ENCODE peak calls at places on chromosome 1, in seven cellular contexts. Y is adrenal gland, M is IMR-90, E is mammary epithelial cell, T is transverse colon, L is uterus, O is OCI-LY7. W is an unnamed sample.

GRCh38 chr1:176628775-176629174 is 165.8 kb downstream of the PAPPA2 start:
- DNase-seq in L (no peak), T (no peak), M (no peak), Y (no peak), E (no peak), O (no peak), W (no peak)

GRCh38 chr1:99565606-99566289 is 80.2 kb upstream of the PALMD start:
- DNase-seq in Y (no peak), T (no peak), L (no peak), O (no peak), E (peak; percentile 82), M (peak; percentile 49), W (no peak)

GRCh38 chr1:223732993-223733798 is 20.9 kb downstream of the CAPN2 start:
- DNase-seq in E (no peak), O (no peak), M (peak; percentile 40), L (no peak), T (no peak), Y (no peak), W (peak; percentile 61)

GRCh38 chr1:36094621-36095061 is 5.9 kb downstream of the ADPRS start:
- DNase-seq in L (no peak), M (no peak), O (no peak), Y (no peak), E (no peak), T (no peak), W (no peak)

GRCh38 chr1:27551170-27551952 is 52.6 kb downstream of the AHDC1 start:
- DNase-seq in Y (peak; percentile 93), L (no peak), O (no peak), M (no peak), T (no peak), E (no peak), W (no peak)

GRCh38 chr1:244662604-244663003 is 9.7 kb downstream of the DESI2 start:
- DNase-seq in L (no peak), E (no peak), M (no peak), Y (no peak), O (no peak), T (no peak), W (no peak)

GRCh38 chr1:216447898-216448568 is 24.8 kb upstream of the USH2A start:
- DNase-seq in Y (no peak), M (peak; percentile 43), O (no peak), L (no peak), E (peak; percentile 14), T (no peak), W (no peak)

GRCh38 chr1:24379733-24380315 is 33.8 kb downstream of the STPG1 start:
- DNase-seq in T (no peak), E (peak; percentile 97), M (peak; percentile 76), Y (no peak), L (no peak), O (no peak), W (no peak)

GRCh38 chr1:37692078-37692833 is at the start of gene CDCA8:
- DNase-seq in T (peak; percentile 99), O (peak; percentile 98), M (peak; percentile 97), E (peak; percentile 98), L (peak; percentile 96), Y (peak; percentile 99), W (peak; percentile 98)

GRCh38 chr1:47846981-47847380 is 150.2 kb downstream of the TRABD2B start:
- DNase-seq in E (no peak), L (no peak), T (no peak), M (no peak), Y (peak; percentile 23), O (no peak), W (no peak)

DNA sequence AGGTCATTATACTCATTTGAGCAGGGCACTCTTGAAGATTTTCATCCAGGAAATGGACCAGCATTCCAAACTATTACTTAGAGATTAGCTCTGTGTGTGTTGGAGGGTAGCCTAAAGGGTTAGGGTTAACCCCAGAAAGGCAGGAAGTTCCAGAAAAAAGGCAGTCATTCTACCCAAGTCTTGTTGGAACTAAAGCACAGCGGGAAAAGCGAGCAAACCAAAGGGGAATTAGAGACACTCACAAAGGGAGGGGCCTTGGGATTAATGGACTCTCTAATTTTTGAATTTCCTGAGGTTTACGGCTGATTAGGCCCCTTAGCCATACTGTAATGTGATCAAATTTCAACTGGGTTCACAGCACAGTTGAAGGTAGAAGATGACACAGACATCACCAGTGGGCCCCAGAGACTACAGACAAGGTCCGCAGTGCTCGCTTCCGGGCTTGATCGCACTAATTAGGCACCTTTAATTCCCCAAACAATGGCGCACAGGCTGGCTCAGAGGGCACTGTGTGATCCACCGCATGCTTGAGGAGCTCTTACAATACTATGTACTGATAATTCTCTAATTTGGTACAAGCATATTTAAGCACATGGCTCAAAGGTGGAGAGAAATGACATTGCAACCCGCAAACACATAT is 28.3 kb downstream of the CAPZB start:
- DNase-seq in L (no peak), Y (no peak), M (peak; percentile 41), O (no peak), E (no peak), T (no peak), W (no peak)
- H3K4me1 ChIP-seq in L (peaks cover 11% of the 10 kb centered on the region), Y (peaks cover 29% of the 10 kb centered on the region), M (peaks cover 39% of the 10 kb centered on the region), O (peaks cover 5% of the 10 kb centered on the region), E (peaks cover 20% of the 10 kb centered on the region), T (peaks cover 61% of the 10 kb centered on the region), W (peaks cover 74% of the 10 kb centered on the region)

GRCh38 chr1:118225471-118225870 is 40.4 kb upstream of the SPAG17 start:
- DNase-seq in Y (no peak), L (no peak), M (no peak), E (no peak), T (no peak), O (no peak), W (no peak)

GRCh38 chr1:118219438-118219837 is 34.4 kb upstream of the SPAG17 start:
- DNase-seq in E (no peak), Y (no peak), M (no peak), L (no peak), O (no peak), T (no peak), W (no peak)

DNA sequence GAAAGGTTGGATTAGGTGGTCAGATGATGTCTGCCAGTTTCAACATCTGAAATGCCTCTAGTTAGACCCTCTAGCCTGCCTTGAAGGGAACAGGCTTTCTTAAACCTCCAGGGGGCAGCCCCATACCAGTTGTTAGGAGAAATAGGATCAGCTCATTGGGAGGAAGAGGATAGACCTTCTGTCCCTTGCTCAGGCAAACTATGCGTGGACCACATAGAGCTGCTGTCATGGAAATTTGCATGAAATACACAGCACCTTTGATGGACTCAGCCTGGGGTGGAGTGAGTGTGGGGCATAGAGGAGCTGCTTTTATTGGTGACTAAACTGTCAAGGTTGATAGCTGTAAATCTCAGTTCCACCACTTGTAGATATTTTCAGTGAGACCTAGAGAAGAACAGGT is 38.4 kb upstream of the SPAG17 start:
- DNase-seq in L (no peak), T (no peak), M (no peak), E (no peak), O (peak; percentile 7), Y (no peak), W (no peak)
- TF ChIP-seq CTCF in L (no peak), T (no peak), M (no peak), E (peak; percentile 19), O (peak; percentile 56), Y (peak; percentile 22), W (peak; percentile 28)

GRCh38 chr1:32758795-32759430 is 56.3 kb upstream of the SYNC start:
- DNase-seq in T (no peak), E (no peak), L (no peak), O (no peak), Y (no peak), M (no peak), W (no peak)

GRCh38 chr1:32759997-32760623 is 57.0 kb downstream of the YARS1 start:
- DNase-seq in T (peak; percentile 94), E (peak; percentile 97), L (peak; percentile 73), Y (peak; percentile 97), O (no peak), M (peak; percentile 50), W (no peak)

GRCh38 chr1:32759521-32759980 is 57.0 kb upstream of the SYNC start:
- DNase-seq in Y (no peak), L (no peak), M (no peak), E (peak; percentile 62), O (no peak), T (peak; percentile 80), W (no peak)

GRCh38 chr1:32763221-32763620 is 53.9 kb downstream of the YARS1 start:
- DNase-seq in E (no peak), O (no peak), L (no peak), M (no peak), Y (no peak), T (no peak), W (no peak)

GRCh38 chr1:32761253-32761877 is 55.8 kb downstream of the YARS1 start:
- DNase-seq in O (no peak), E (peak; percentile 98), L (peak; percentile 65), T (peak; percentile 69), Y (peak; percentile 94), M (peak; percentile 81), W (no peak)
- H3K4me1 ChIP-seq in O (no peaks in the 10 kb centered on the region), E (peaks cover 71% of the 10 kb centered on the region), L (peaks cover 4% of the 10 kb centered on the region), T (peaks cover 41% of the 10 kb centered on the region), Y (peaks cover 85% of the 10 kb centered on the region), M (peaks cover 20% of the 10 kb centered on the region), W (peaks cover 19% of the 10 kb centered on the region)

DNA sequence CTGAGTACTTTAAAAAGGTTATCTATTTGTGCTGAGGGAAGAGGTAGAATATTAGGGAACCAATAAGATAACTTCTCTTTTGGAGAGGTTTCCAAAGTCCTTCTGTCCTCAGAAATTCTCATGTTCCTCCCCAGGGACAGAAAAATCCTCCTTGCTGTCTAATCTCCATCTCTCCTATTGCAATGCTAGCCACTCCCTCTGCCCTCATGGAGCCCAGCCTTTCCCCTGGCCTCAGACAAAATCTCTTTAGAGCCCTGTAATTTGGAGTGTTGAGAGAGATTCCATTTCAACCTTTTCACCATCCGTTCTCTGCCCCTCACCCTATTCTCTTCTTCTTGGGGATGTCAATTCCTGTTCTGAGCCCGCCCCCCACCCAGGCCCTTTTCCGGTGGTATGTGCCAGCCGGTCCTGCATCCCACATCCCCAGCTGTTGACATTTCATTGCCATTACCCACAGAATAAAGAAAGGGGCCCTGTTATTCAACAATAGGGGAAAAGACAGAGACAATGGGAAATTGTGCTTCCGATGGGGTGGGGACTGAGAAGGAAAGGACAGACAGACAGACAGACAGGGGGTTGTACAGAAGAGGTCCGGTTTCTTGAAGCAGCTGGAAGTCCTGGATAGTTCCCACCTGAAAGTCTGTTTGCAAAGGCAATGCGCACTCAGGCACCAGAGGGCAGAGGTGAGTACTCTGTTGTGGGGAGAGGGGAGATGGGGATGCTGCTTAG is at the start of gene HAPLN2:
- DNase-seq in M (no peak), E (no peak), T (no peak), L (no peak), O (peak; percentile 45), Y (no peak), W (no peak)
- TF ChIP-seq CTCF in M (peak; percentile 20), E (peak; percentile 62), T (no peak), L (no peak), O (peak; percentile 78), Y (peak; percentile 26), W (peak; percentile 22)

GRCh38 chr1:165836664-165837482 is 9.5 kb downstream of the UCK2 start:
- DNase-seq in T (no peak), M (no peak), E (no peak), O (no peak), L (no peak), Y (no peak), W (no peak)
- H3K4me1 ChIP-seq in T (no peaks in the 10 kb centered on the region), M (peaks cover 26% of the 10 kb centered on the region), E (peaks cover 5% of the 10 kb centered on the region), O (peaks cover 15% of the 10 kb centered on the region), L (no peaks in the 10 kb centered on the region), Y (peaks cover 4% of the 10 kb centered on the region), W (peaks cover 12% of the 10 kb centered on the region)

GRCh38 chr1:85911742-85912141 is 203.5 kb upstream of the ZNHIT6 start:
- DNase-seq in T (no peak), E (no peak), L (no peak), O (no peak), Y (no peak), M (peak; percentile 4), W (no peak)
- TF ChIP-seq CTCF in T (no peak), E (peak; percentile 41), L (no peak), O (peak; percentile 63), Y (no peak), M (peak; percentile 41), W (no peak)

W was measured in heart left ventricle.